ENCODE peak calls at places on chromosomes 6 and 20, in six cellular contexts. B is Calu3, L is T47D, N is HTR-8/SVneo, O is right cardiac atrium, I is left cardiac atrium. Q is an unnamed sample.

GRCh38 chr20:39886650-39887190 is 802.3 kb downstream of the MAFB start:
- DNase-seq in I (no peak), B (no peak), L (no peak), N (no peak), O (peak), Q (peak)

GRCh38 chr6:27867051-27867940 is 44.9 kb downstream of the OR2B2 start:
- DNase-seq in N (peak), L (peak), B (peak), I (peak), O (peak), Q (peak)

GRCh38 chr20:8089668-8090067 is 42.4 kb upstream of the PLCB1 start:
- DNase-seq in B (no peak), L (no peak), O (no peak), I (no peak), N (no peak), Q (no peak)

GRCh38 chr6:48765352-48765961 is 654.5 kb upstream of the PTCHD4 start:
- DNase-seq in L (peak), N (peak), B (peak), I (no peak), O (no peak), Q (no peak)

GRCh38 chr6:170069611-170070010 is 221.3 kb downstream of the DLL1 start:
- DNase-seq in L (no peak), O (no peak), B (no peak), N (no peak), I (no peak), Q (no peak)

GRCh38 chr6:11824986-11825385 is 46.4 kb upstream of the ADTRP start:
- DNase-seq in O (no peak), N (no peak), I (no peak), L (no peak), B (no peak), Q (no peak)

GRCh38 chr6:15775741-15776140 is 112.9 kb upstream of the DTNBP1 start:
- DNase-seq in I (no peak), L (no peak), B (no peak), N (no peak), O (no peak), Q (no peak)

GRCh38 chr6:156175971-156176421 is 601.2 kb upstream of the ARID1B start:
- DNase-seq in I (peak), B (peak), N (no peak), L (peak), O (peak), Q (no peak)

GRCh38 chr6:33857301-33858052 is 53.7 kb upstream of the MLN start:
- DNase-seq in N (no peak), B (no peak), I (no peak), L (no peak), O (no peak), Q (no peak)

GRCh38 chr6:121549741-121550140 is 114.3 kb downstream of the GJA1 start:
- DNase-seq in B (no peak), L (no peak), I (no peak), N (peak), O (no peak), Q (no peak)

GRCh38 chr6:87465041-87465440 is 7.7 kb upstream of the SLC35A1 start:
- DNase-seq in O (no peak), B (no peak), N (no peak), L (no peak), I (no peak), Q (no peak)